ENCODE peak calls at places on chromosomes 12 and 14, in five cellular contexts. M is cardiac fibroblast, K is MCF 10A, S is HS-5, Y is GM20000. D is an unnamed sample.

GRCh38 chr12:128008341-128008740 is 258.6 kb upstream of the TMEM132C start:
- DNase-seq in M (no peak), K (no peak), S (no peak), Y (no peak), D (no peak)

GRCh38 chr12:120534703-120535655 is 823 bp downstream of the RNF10 start:
- DNase-seq in M (peak), K (peak), S (peak), Y (peak), D (peak)

GRCh38 chr12:115507951-115508722 is 769.4 kb downstream of the MED13L start:
- DNase-seq in M (no peak), K (no peak), S (no peak), Y (no peak), D (no peak)

GRCh38 chr14:104441275-104442106 is 138.1 kb upstream of the C14orf180 start:
- DNase-seq in M (no peak), K (no peak), S (no peak), Y (no peak), D (no peak)

GRCh38 chr14:102900631-102901571 is 21.6 kb upstream of the AMN start:
- DNase-seq in M (no peak), K (no peak), S (no peak), Y (peak), D (peak)

GRCh38 chr12:21001778-21002177 is 129.2 kb upstream of the SLCO1B1 start:
- DNase-seq in M (no peak), K (no peak), S (no peak), Y (no peak), D (no peak)

GRCh38 chr12:84757978-84758377 is 154.6 kb downstream of the SLC6A15 start:
- DNase-seq in M (peak), K (peak), S (peak), Y (no peak), D (no peak)

GRCh38 chr14:73591690-73592448 is at the start of gene ACOT4:
- DNase-seq in M (peak), K (no peak), S (no peak), Y (peak), D (no peak)

GRCh38 chr12:113990548-113991223 is 24.6 kb upstream of the RBM19 start:
- DNase-seq in M (no peak), K (no peak), S (no peak), Y (no peak), D (no peak)

GRCh38 chr12:98532687-98533304 is 17.4 kb downstream of the TMPO start:
- DNase-seq in M (peak), K (peak), S (no peak), Y (peak), D (peak)

GRCh38 chr12:100862600-100863149 is 68.1 kb downstream of the ANO4 start:
- DNase-seq in M (no peak), K (no peak), S (no peak), Y (no peak), D (no peak)

GRCh38 chr12:33596061-33596460 is 156.4 kb upstream of the SYT10 start:
- DNase-seq in M (no peak), K (peak), S (no peak), Y (no peak), D (no peak)

GRCh38 chr12:119369907-119370546 is 35.5 kb downstream of the CCDC60 start:
- DNase-seq in M (no peak), K (peak), S (no peak), Y (no peak), D (no peak)

GRCh38 chr12:95605087-95605486 is 53.8 kb upstream of the USP44 start:
- DNase-seq in M (peak), K (peak), S (peak), Y (no peak), D (no peak)

GRCh38 chr12:122064034-122064777 is 14.3 kb upstream of the MLXIP start:
- DNase-seq in M (peak), K (peak), S (peak), Y (peak), D (peak)

GRCh38 chr12:75705749-75706719 is 194.6 kb upstream of the KRR1 start:
- DNase-seq in M (peak), K (peak), S (peak), Y (no peak), D (no peak)

GRCh38 chr14:23435540-23436326 is at the start of gene MYH7:
- DNase-seq in M (no peak), K (no peak), S (no peak), Y (no peak), D (no peak)

GRCh38 chr12:80567391-80567790 is 123.4 kb downstream of the PTPRQ start:
- DNase-seq in M (peak), K (peak), S (no peak), Y (no peak), D (no peak)

GRCh38 chr12:105798249-105798835 is 340.4 kb downstream of the NUAK1 start:
- DNase-seq in M (no peak), K (no peak), S (no peak), Y (no peak), D (no peak)

GRCh38 chr14:28784262-28785021 is 17.9 kb downstream of the FOXG1 start:
- DNase-seq in M (no peak), K (no peak), S (no peak), Y (no peak), D (no peak)

GRCh38 chr12:105740970-105741725 is 397.6 kb downstream of the NUAK1 start:
- DNase-seq in M (peak), K (peak), S (no peak), Y (no peak), D (no peak)

GRCh38 chr12:50665170-50665569 is 98.7 kb upstream of the ATF1 start:
- DNase-seq in M (no peak), K (no peak), S (no peak), Y (no peak), D (no peak)

GRCh38 chr12:57528831-57529555 is 6.4 kb downstream of the MBD6 start:
- DNase-seq in M (no peak), K (no peak), S (no peak), Y (no peak), D (no peak)

GRCh38 chr12:115172521-115172920 is 488.5 kb upstream of the TBX3 start:
- DNase-seq in M (no peak), K (no peak), S (no peak), Y (no peak), D (no peak)

GRCh38 chr12:116059901-116060300 is 217.6 kb downstream of the MED13L start:
- DNase-seq in M (no peak), K (no peak), S (no peak), Y (no peak), D (no peak)

GRCh38 chr12:127280393-127281275 is 986.3 kb upstream of the TMEM132C start:
- DNase-seq in M (no peak), K (no peak), S (no peak), Y (peak), D (peak)

GRCh38 chr14:63483315-63483714 is 59.9 kb downstream of the PPP2R5E start:
- DNase-seq in M (no peak), K (no peak), S (no peak), Y (no peak), D (no peak)